ENCODE peak calls at places on chromosome 16, in seven cellular contexts. M, O, K, E, I, Q and S are unnamed samples.

GRCh38 chr16:75110637-75111513 is 5.7 kb downstream of the LDHD start:
- DNase-seq in M (peak; percentile 62), O (peak; percentile 89), K (peak; percentile 90), E (peak; percentile 94), I (peak; percentile 98), Q (peak; percentile 87), S (peak; percentile 73)

GRCh38 chr16:28609631-28610594 is at the start of gene SULT1A1:
- DNase-seq in M (no peak), O (no peak), K (no peak), E (no peak), I (peak; percentile 82), Q (no peak), S (no peak)

GRCh38 chr16:84198401-84198800 is 7.4 kb downstream of the ADAD2 start:
- DNase-seq in M (no peak), O (peak; percentile 64), K (no peak), E (peak; percentile 89), I (no peak), Q (no peak), S (no peak)

GRCh38 chr16:2486645-2487516 is 12.0 kb downstream of the TBC1D24 start:
- DNase-seq in M (peak; percentile 58), O (peak; percentile 29), K (peak; percentile 53), E (no peak), I (peak; percentile 84), Q (no peak), S (peak; percentile 73)

GRCh38 chr16:72722552-72722951 is 325.4 kb downstream of the ZFHX3 start:
- DNase-seq in M (no peak), O (no peak), K (peak; percentile 87), E (no peak), I (no peak), Q (no peak), S (no peak)

GRCh38 chr16:70725024-70725911 is 39.4 kb upstream of the MTSS2 start:
- DNase-seq in M (no peak), O (no peak), K (peak; percentile 44), E (no peak), I (peak; percentile 83), Q (no peak), S (no peak)

GRCh38 chr16:21071741-21072140 is 78.9 kb downstream of the DNAH3 start:
- DNase-seq in M (no peak), O (no peak), K (no peak), E (no peak), I (no peak), Q (no peak), S (no peak)

GRCh38 chr16:87956771-87957279 is 5.6 kb downstream of the BANP start:
- DNase-seq in M (no peak), O (peak; percentile 81), K (no peak), E (no peak), I (no peak), Q (peak; percentile 32), S (no peak)

GRCh38 chr16:28537076-28537475 is 1.7 kb downstream of the NUPR1 start:
- DNase-seq in M (no peak), O (no peak), K (no peak), E (no peak), I (no peak), Q (no peak), S (no peak)

GRCh38 chr16:57643902-57644301 is 15.5 kb downstream of the ADGRG1 start:
- DNase-seq in M (no peak), O (no peak), K (no peak), E (no peak), I (no peak), Q (no peak), S (no peak)

GRCh38 chr16:73887895-73888294 is 408.7 kb upstream of the PSMD7 start:
- DNase-seq in M (no peak), O (no peak), K (no peak), E (no peak), I (no peak), Q (no peak), S (no peak)

GRCh38 chr16:57192720-57193486 is 6.8 kb downstream of the RSPRY1 start:
- DNase-seq in M (no peak), O (peak; percentile 84), K (no peak), E (no peak), I (no peak), Q (no peak), S (no peak)

GRCh38 chr16:25299792-25300590 is 42.3 kb upstream of the ZKSCAN2 start:
- DNase-seq in M (no peak), O (no peak), K (no peak), E (no peak), I (no peak), Q (no peak), S (no peak)

GRCh38 chr16:84386044-84386443 is 17.7 kb downstream of the ATP2C2 start:
- DNase-seq in M (no peak), O (no peak), K (no peak), E (no peak), I (no peak), Q (no peak), S (no peak)